ENCODE peak calls at places on chromosomes 12 and 14, in eight cellular contexts. X is AG04449; T is CD4-positive, alpha-beta memory T cell; A is left ventricle myocardium inferior; M is tibial nerve; V is GM23338; Y is H7; R is HepG2. U is an unnamed sample.

GRCh38 chr12:95218852-95219171 is 1.2 kb downstream of the VEZT start:
- DNase-seq in Y (no peak), V (peak; percentile 37), T (peak; percentile 66), R (no peak), X (no peak), A (no peak), M (no peak), U (peak; percentile 31)

GRCh38 chr14:22314183-22314820 is 274.7 kb downstream of the DAD1 start:
- DNase-seq in V (peak; percentile 82), M (no peak), X (no peak), R (peak; percentile 82), T (no peak), Y (peak; percentile 47), A (no peak), U (peak; percentile 56)

GRCh38 chr12:57234233-57234570 is 4.7 kb downstream of the SHMT2 start:
- DNase-seq in T (no peak), R (no peak), Y (peak; percentile 16), M (no peak), A (no peak), X (no peak), V (no peak), U (no peak)

GRCh38 chr14:50501642-50502041 is 30.7 kb downstream of the MAP4K5 start:
- DNase-seq in A (no peak), R (no peak), X (peak; percentile 17), V (no peak), T (no peak), M (no peak), Y (no peak), U (peak; percentile 15)

GRCh38 chr12:125734137-125734536 is 668.9 kb downstream of the AACS start:
- DNase-seq in R (no peak), X (no peak), A (no peak), T (no peak), V (peak; percentile 28), M (no peak), Y (peak; percentile 18), U (no peak)

GRCh38 chr14:61656341-61656740 is 39.0 kb upstream of the HIF1A start:
- DNase-seq in T (no peak), A (no peak), X (no peak), Y (no peak), V (no peak), M (no peak), R (no peak), U (no peak)

GRCh38 chr12:122099856-122100255 is 21.3 kb downstream of the MLXIP start:
- DNase-seq in T (peak; percentile 16), X (no peak), M (no peak), V (no peak), A (no peak), Y (no peak), R (no peak), U (no peak)

GRCh38 chr14:85531594-85532391 is 1.8 kb downstream of the FLRT2 start:
- DNase-seq in A (peak; percentile 55), X (no peak), M (peak; percentile 65), T (no peak), Y (peak; percentile 63), R (no peak), V (peak; percentile 84), U (peak; percentile 88)

GRCh38 chr12:46264057-46264456 is 4.8 kb downstream of the SLC38A1 start:
- DNase-seq in R (no peak), Y (no peak), M (no peak), T (no peak), V (no peak), X (peak; percentile 36), A (no peak), U (no peak)

GRCh38 chr14:75907722-75908330 is 74.0 kb downstream of the TGFB3 start:
- DNase-seq in X (no peak), M (no peak), R (no peak), T (no peak), A (no peak), Y (no peak), V (no peak), U (no peak)

GRCh38 chr12:77231548-77231947 is 166.2 kb upstream of the E2F7 start:
- DNase-seq in Y (no peak), T (no peak), X (no peak), M (peak; percentile 61), A (peak; percentile 73), R (no peak), V (no peak), U (peak; percentile 30)

GRCh38 chr12:8493084-8493483 is 20.2 kb upstream of the CLEC4D start:
- DNase-seq in R (no peak), X (no peak), T (peak; percentile 74), V (no peak), A (no peak), Y (no peak), M (no peak), U (no peak)

GRCh38 chr14:41817626-41818025 is 210.9 kb downstream of the LRFN5 start:
- DNase-seq in V (no peak), T (no peak), Y (no peak), X (no peak), A (no peak), R (no peak), M (no peak), U (no peak)

GRCh38 chr14:72611506-72611905 is 282.4 kb downstream of the DPF3 start:
- DNase-seq in X (no peak), A (no peak), R (no peak), M (no peak), T (no peak), V (no peak), Y (no peak), U (no peak)

GRCh38 chr12:96211989-96212388 is 17.8 kb downstream of the ELK3 start:
- DNase-seq in R (no peak), A (no peak), X (no peak), Y (no peak), V (no peak), T (peak; percentile 59), M (no peak), U (peak; percentile 50)

GRCh38 chr14:51963164-51963733 is 26.1 kb upstream of the RTRAF start:
- DNase-seq in A (no peak), R (no peak), T (no peak), X (no peak), Y (no peak), M (no peak), V (no peak), U (peak; percentile 63)
- H3K4me3 ChIP-seq in A (peak overlapping the region; percentile 34), R (no peak overlapping the region), T (no peak overlapping the region), X (no peak overlapping the region), Y (no peak overlapping the region), M (no peak overlapping the region), V (no peak overlapping the region), U (peak overlapping the region; percentile 44)

GRCh38 chr14:79600406-79600805 is 610.9 kb downstream of the DIO2 start:
- DNase-seq in T (no peak), Y (no peak), A (no peak), V (no peak), X (no peak), R (no peak), M (no peak), U (no peak)

GRCh38 chr14:79601579-79601978 is 609.7 kb downstream of the DIO2 start:
- DNase-seq in Y (no peak), T (no peak), R (no peak), M (no peak), A (no peak), X (no peak), V (no peak), U (no peak)

GRCh38 chr14:79597561-79597960 is 613.7 kb downstream of the DIO2 start:
- DNase-seq in T (no peak), M (no peak), R (no peak), V (no peak), X (no peak), Y (no peak), A (no peak), U (peak; percentile 29)

GRCh38 chr14:79598339-79598738 is 613.0 kb downstream of the DIO2 start:
- DNase-seq in X (no peak), V (no peak), Y (no peak), R (no peak), A (no peak), T (no peak), M (no peak), U (peak; percentile 70)

DNA sequence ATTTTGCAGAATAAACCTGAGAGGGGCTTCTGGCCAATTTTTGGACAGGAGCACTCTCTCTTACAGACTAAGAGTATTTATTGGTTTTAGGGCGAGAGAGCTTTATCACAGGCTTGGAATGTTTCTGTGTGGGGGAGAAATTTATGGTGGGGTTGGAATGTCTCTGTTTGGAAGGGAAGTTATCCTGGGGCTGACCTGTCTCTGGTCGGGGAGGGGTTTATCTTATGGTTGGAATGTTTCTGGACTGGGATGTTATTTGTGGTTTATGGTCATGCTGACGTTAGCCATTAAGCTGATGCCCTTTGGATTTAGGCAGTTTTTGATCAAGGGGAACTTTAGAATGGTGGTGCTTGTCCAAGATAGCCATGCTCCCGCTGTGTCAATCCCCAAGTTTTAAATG is 614.8 kb downstream of the DIO2 start:
- DNase-seq in R (no peak), X (no peak), T (no peak), V (no peak), M (no peak), A (no peak), Y (no peak), U (peak; percentile 75)
- H3K4me3 ChIP-seq in R (no peak overlapping the region), X (no peak overlapping the region), T (no peak overlapping the region), V (no peak overlapping the region), M (no peak overlapping the region), A (no peak overlapping the region), Y (no peak overlapping the region), U (no peak overlapping the region)

DNA sequence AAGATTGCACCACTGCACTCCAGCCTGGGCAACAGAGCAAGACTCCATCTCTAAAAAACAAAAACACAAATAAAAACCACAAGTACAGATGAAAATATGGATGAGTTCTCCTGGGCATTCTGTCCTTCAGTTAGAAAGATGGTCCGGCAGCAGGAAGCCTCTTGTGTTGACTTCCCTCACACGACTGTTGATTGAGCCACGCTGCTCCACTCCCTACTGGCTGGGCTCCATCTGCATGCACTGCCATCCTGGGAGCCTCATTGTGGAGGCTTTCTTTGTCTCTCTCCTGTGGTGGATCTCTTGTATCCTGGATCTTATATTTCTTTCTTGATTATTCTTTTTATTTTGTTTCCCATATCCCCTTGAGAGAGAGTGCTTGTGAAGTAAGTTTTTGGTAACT is 30.8 kb upstream of the TBC1D30 start:
- DNase-seq in A (no peak), R (no peak), Y (no peak), V (no peak), X (no peak), M (no peak), T (no peak), U (no peak)
- H3K4me3 ChIP-seq in A (no peak overlapping the region), R (no peak overlapping the region), Y (no peak overlapping the region), V (no peak overlapping the region), X (no peak overlapping the region), M (no peak overlapping the region), T (no peak overlapping the region), U (no peak overlapping the region)

GRCh38 chr14:23365353-23366162 is 586 bp upstream of the EFS start:
- DNase-seq in A (no peak), M (no peak), T (no peak), R (no peak), X (no peak), Y (peak; percentile 91), V (peak; percentile 70), U (peak; percentile 16)
- H3K4me3 ChIP-seq in A (peak overlapping the region; percentile 72), M (peak overlapping the region; percentile 49), T (no peak overlapping the region), R (no peak overlapping the region), X (peak overlapping the region; percentile 74), Y (peak overlapping the region; percentile 84), V (peak overlapping the region; percentile 87), U (peak overlapping the region; percentile 55)